ENCODE peak calls at places on chromosome 6, in six cellular contexts. One of them, this sample, is unnamed.

GRCh38 chr6:153172815-153173214 is 41.7 kb upstream of the RGS17 start:
- DNase-seq in progenitor cell of endocrine pancreas: no peak
- DNase-seq in cardiac muscle cell: no peak
- DNase-seq in endothelial cell: no peak
- DNase-seq in hepatocyte: no peak
- DNase-seq in HL-60: no peak
- DNase-seq in this sample: no peak

GRCh38 chr6:149766156-149766768 is 16.7 kb downstream of the PCMT1 start:
- DNase-seq in progenitor cell of endocrine pancreas: no peak
- DNase-seq in cardiac muscle cell: peak
- DNase-seq in endothelial cell: no peak
- DNase-seq in hepatocyte: no peak
- DNase-seq in HL-60: no peak
- DNase-seq in this sample: no peak

GRCh38 chr6:110456694-110457093 is 19.7 kb downstream of the SLC22A16 start:
- DNase-seq in progenitor cell of endocrine pancreas: no peak
- DNase-seq in cardiac muscle cell: no peak
- DNase-seq in endothelial cell: no peak
- DNase-seq in hepatocyte: no peak
- DNase-seq in HL-60: no peak
- DNase-seq in this sample: no peak

GRCh38 chr6:40550096-40550731 is 37.0 kb downstream of the LRFN2 start:
- DNase-seq in progenitor cell of endocrine pancreas: no peak
- DNase-seq in cardiac muscle cell: peak
- DNase-seq in endothelial cell: peak
- DNase-seq in hepatocyte: peak
- DNase-seq in HL-60: peak
- DNase-seq in this sample: no peak

GRCh38 chr6:121305957-121306607 is 28.2 kb downstream of the TBC1D32 start:
- DNase-seq in progenitor cell of endocrine pancreas: no peak
- DNase-seq in cardiac muscle cell: peak
- DNase-seq in endothelial cell: no peak
- DNase-seq in hepatocyte: peak
- DNase-seq in HL-60: peak
- DNase-seq in this sample: no peak

GRCh38 chr6:39938773-39939381 is 4.6 kb upstream of the MOCS1 start:
- DNase-seq in progenitor cell of endocrine pancreas: no peak
- DNase-seq in cardiac muscle cell: no peak
- DNase-seq in endothelial cell: no peak
- DNase-seq in hepatocyte: no peak
- DNase-seq in HL-60: no peak
- DNase-seq in this sample: no peak

GRCh38 chr6:42702200-42702599 is 20.2 kb downstream of the PRPH2 start:
- DNase-seq in progenitor cell of endocrine pancreas: no peak
- DNase-seq in cardiac muscle cell: peak
- DNase-seq in endothelial cell: no peak
- DNase-seq in hepatocyte: no peak
- DNase-seq in HL-60: no peak
- DNase-seq in this sample: no peak

GRCh38 chr6:5084787-5085637 is at the start of gene PPP1R3G:
- DNase-seq in progenitor cell of endocrine pancreas: no peak
- DNase-seq in cardiac muscle cell: peak
- DNase-seq in endothelial cell: peak
- DNase-seq in hepatocyte: peak
- DNase-seq in HL-60: peak
- DNase-seq in this sample: no peak

GRCh38 chr6:56849876-56850275 is 105.0 kb upstream of the BEND6 start:
- DNase-seq in progenitor cell of endocrine pancreas: no peak
- DNase-seq in cardiac muscle cell: peak
- DNase-seq in endothelial cell: no peak
- DNase-seq in hepatocyte: no peak
- DNase-seq in HL-60: no peak
- DNase-seq in this sample: no peak

GRCh38 chr6:165231581-165232276 is 77.7 kb downstream of the C6orf118 start:
- DNase-seq in progenitor cell of endocrine pancreas: no peak
- DNase-seq in cardiac muscle cell: peak
- DNase-seq in endothelial cell: no peak
- DNase-seq in hepatocyte: peak
- DNase-seq in HL-60: no peak
- DNase-seq in this sample: no peak

GRCh38 chr6:158475344-158476302 is 84.3 kb upstream of the TMEM181 start:
- DNase-seq in progenitor cell of endocrine pancreas: no peak
- DNase-seq in cardiac muscle cell: peak
- DNase-seq in endothelial cell: no peak
- DNase-seq in hepatocyte: peak
- DNase-seq in HL-60: no peak
- DNase-seq in this sample: no peak

GRCh38 chr6:85464260-85464644 is 14.4 kb downstream of the NT5E start:
- DNase-seq in progenitor cell of endocrine pancreas: no peak
- DNase-seq in cardiac muscle cell: peak
- DNase-seq in endothelial cell: no peak
- DNase-seq in hepatocyte: no peak
- DNase-seq in HL-60: no peak
- DNase-seq in this sample: no peak

GRCh38 chr6:73076211-73076610 is 149.1 kb downstream of the KHDC1L start:
- DNase-seq in progenitor cell of endocrine pancreas: no peak
- DNase-seq in cardiac muscle cell: no peak
- DNase-seq in endothelial cell: no peak
- DNase-seq in hepatocyte: no peak
- DNase-seq in HL-60: no peak
- DNase-seq in this sample: no peak

GRCh38 chr6:95325858-95326257 is 251.5 kb upstream of the MANEA start:
- DNase-seq in progenitor cell of endocrine pancreas: no peak
- DNase-seq in cardiac muscle cell: no peak
- DNase-seq in endothelial cell: no peak
- DNase-seq in hepatocyte: no peak
- DNase-seq in HL-60: no peak
- DNase-seq in this sample: no peak

GRCh38 chr6:150256618-150257272 is 112.1 kb upstream of the IYD start:
- DNase-seq in progenitor cell of endocrine pancreas: no peak
- DNase-seq in cardiac muscle cell: peak
- DNase-seq in endothelial cell: no peak
- DNase-seq in hepatocyte: peak
- DNase-seq in HL-60: peak
- DNase-seq in this sample: no peak

GRCh38 chr6:152979116-152979515 is 3.7 kb downstream of the FBXO5 start:
- DNase-seq in progenitor cell of endocrine pancreas: no peak
- DNase-seq in cardiac muscle cell: no peak
- DNase-seq in endothelial cell: no peak
- DNase-seq in hepatocyte: no peak
- DNase-seq in HL-60: no peak
- DNase-seq in this sample: no peak

GRCh38 chr6:137552809-137553208 is 58.6 kb upstream of the OLIG3 start:
- DNase-seq in progenitor cell of endocrine pancreas: no peak
- DNase-seq in cardiac muscle cell: no peak
- DNase-seq in endothelial cell: no peak
- DNase-seq in hepatocyte: no peak
- DNase-seq in HL-60: no peak
- DNase-seq in this sample: no peak

GRCh38 chr6:41602864-41603608 is 35.2 kb upstream of the MDFI start:
- DNase-seq in progenitor cell of endocrine pancreas: peak
- DNase-seq in cardiac muscle cell: peak
- DNase-seq in endothelial cell: peak
- DNase-seq in hepatocyte: peak
- DNase-seq in HL-60: peak
- DNase-seq in this sample: peak

GRCh38 chr6:162200945-162201692 is 526.4 kb downstream of the PRKN start:
- DNase-seq in progenitor cell of endocrine pancreas: no peak
- DNase-seq in cardiac muscle cell: no peak
- DNase-seq in endothelial cell: no peak
- DNase-seq in hepatocyte: no peak
- DNase-seq in HL-60: no peak
- DNase-seq in this sample: no peak

GRCh38 chr6:128139519-128139918 is 238.7 kb upstream of the THEMIS start:
- DNase-seq in progenitor cell of endocrine pancreas: no peak
- DNase-seq in cardiac muscle cell: peak
- DNase-seq in endothelial cell: no peak
- DNase-seq in hepatocyte: peak
- DNase-seq in HL-60: no peak
- DNase-seq in this sample: no peak

GRCh38 chr6:162364488-162364887 is 363.1 kb downstream of the PRKN start:
- DNase-seq in progenitor cell of endocrine pancreas: no peak
- DNase-seq in cardiac muscle cell: peak
- DNase-seq in endothelial cell: no peak
- DNase-seq in hepatocyte: no peak
- DNase-seq in HL-60: no peak
- DNase-seq in this sample: no peak

GRCh38 chr6:14123331-14124105 is 5.9 kb downstream of the CD83 start:
- DNase-seq in progenitor cell of endocrine pancreas: no peak
- DNase-seq in cardiac muscle cell: no peak
- DNase-seq in endothelial cell: no peak
- DNase-seq in hepatocyte: no peak
- DNase-seq in HL-60: peak
- DNase-seq in this sample: no peak

GRCh38 chr6:137234505-137234863 is 15.3 kb upstream of the IFNGR1 start:
- DNase-seq in progenitor cell of endocrine pancreas: no peak
- DNase-seq in cardiac muscle cell: no peak
- DNase-seq in endothelial cell: no peak
- DNase-seq in hepatocyte: peak
- DNase-seq in HL-60: peak
- DNase-seq in this sample: no peak

GRCh38 chr6:70551566-70551965 is 15.2 kb upstream of the SDHAF4 start:
- DNase-seq in progenitor cell of endocrine pancreas: no peak
- DNase-seq in cardiac muscle cell: no peak
- DNase-seq in endothelial cell: no peak
- DNase-seq in hepatocyte: no peak
- DNase-seq in HL-60: no peak
- DNase-seq in this sample: no peak

GRCh38 chr6:8400663-8401062 is 34.7 kb downstream of the SLC35B3 start:
- DNase-seq in progenitor cell of endocrine pancreas: no peak
- DNase-seq in cardiac muscle cell: no peak
- DNase-seq in endothelial cell: no peak
- DNase-seq in hepatocyte: no peak
- DNase-seq in HL-60: no peak
- DNase-seq in this sample: no peak

GRCh38 chr6:168884646-168885086 is 369.0 kb downstream of the THBS2 start:
- DNase-seq in progenitor cell of endocrine pancreas: peak
- DNase-seq in cardiac muscle cell: peak
- DNase-seq in endothelial cell: peak
- DNase-seq in hepatocyte: peak
- DNase-seq in HL-60: peak
- DNase-seq in this sample: peak

GRCh38 chr6:41581381-41581991 is 35.3 kb downstream of the FOXP4 start:
- DNase-seq in progenitor cell of endocrine pancreas: no peak
- DNase-seq in cardiac muscle cell: peak
- DNase-seq in endothelial cell: no peak
- DNase-seq in hepatocyte: peak
- DNase-seq in HL-60: no peak
- DNase-seq in this sample: no peak

GRCh38 chr6:118017301-118017854 is 110.3 kb downstream of the SLC35F1 start:
- DNase-seq in progenitor cell of endocrine pancreas: no peak
- DNase-seq in cardiac muscle cell: no peak
- DNase-seq in endothelial cell: no peak
- DNase-seq in hepatocyte: no peak
- DNase-seq in HL-60: no peak
- DNase-seq in this sample: no peak

GRCh38 chr6:4653141-4653540 is 123.1 kb upstream of the CDYL start:
- DNase-seq in progenitor cell of endocrine pancreas: no peak
- DNase-seq in cardiac muscle cell: no peak
- DNase-seq in endothelial cell: no peak
- DNase-seq in hepatocyte: no peak
- DNase-seq in HL-60: no peak
- DNase-seq in this sample: no peak

GRCh38 chr6:155112757-155113156 is 117.6 kb downstream of the TIAM2 start:
- DNase-seq in progenitor cell of endocrine pancreas: no peak
- DNase-seq in cardiac muscle cell: no peak
- DNase-seq in endothelial cell: no peak
- DNase-seq in hepatocyte: no peak
- DNase-seq in HL-60: no peak
- DNase-seq in this sample: no peak

GRCh38 chr6:11785953-11786579 is 7.5 kb upstream of the ADTRP start:
- DNase-seq in progenitor cell of endocrine pancreas: no peak
- DNase-seq in cardiac muscle cell: no peak
- DNase-seq in endothelial cell: no peak
- DNase-seq in hepatocyte: no peak
- DNase-seq in HL-60: no peak
- DNase-seq in this sample: no peak

GRCh38 chr6:7615611-7616383 is 25.8 kb downstream of the SNRNP48 start:
- DNase-seq in progenitor cell of endocrine pancreas: no peak
- DNase-seq in cardiac muscle cell: peak
- DNase-seq in endothelial cell: peak
- DNase-seq in hepatocyte: peak
- DNase-seq in HL-60: peak
- DNase-seq in this sample: no peak

GRCh38 chr6:45663181-45664180 is 285.7 kb upstream of the SUPT3H start:
- DNase-seq in progenitor cell of endocrine pancreas: peak
- DNase-seq in cardiac muscle cell: peak
- DNase-seq in endothelial cell: peak
- DNase-seq in hepatocyte: peak
- DNase-seq in HL-60: peak
- DNase-seq in this sample: peak

GRCh38 chr6:32195902-32196681 is 3.6 kb upstream of the GPSM3 start:
- DNase-seq in progenitor cell of endocrine pancreas: peak
- DNase-seq in cardiac muscle cell: peak
- DNase-seq in endothelial cell: peak
- DNase-seq in hepatocyte: peak
- DNase-seq in HL-60: peak
- DNase-seq in this sample: peak
- TF ChIP-seq CTCF in progenitor cell of endocrine pancreas: no peak
- TF ChIP-seq CTCF in cardiac muscle cell: no peak
- TF ChIP-seq CTCF in endothelial cell: peak
- TF ChIP-seq CTCF in hepatocyte: no peak
- TF ChIP-seq CTCF in HL-60: no peak
- TF ChIP-seq CTCF in this sample: peak

GRCh38 chr6:20873425-20874190 is 339.4 kb downstream of the CDKAL1 start:
- DNase-seq in progenitor cell of endocrine pancreas: no peak
- DNase-seq in cardiac muscle cell: peak
- DNase-seq in endothelial cell: no peak
- DNase-seq in hepatocyte: no peak
- DNase-seq in HL-60: no peak
- DNase-seq in this sample: no peak
- TF ChIP-seq CTCF in progenitor cell of endocrine pancreas: peak
- TF ChIP-seq CTCF in cardiac muscle cell: peak
- TF ChIP-seq CTCF in endothelial cell: no peak
- TF ChIP-seq CTCF in hepatocyte: peak
- TF ChIP-seq CTCF in HL-60: no peak
- TF ChIP-seq CTCF in this sample: no peak

GRCh38 chr6:51569594-51569993 is 517.8 kb downstream of the PKHD1 start:
- DNase-seq in progenitor cell of endocrine pancreas: no peak
- DNase-seq in cardiac muscle cell: no peak
- DNase-seq in endothelial cell: no peak
- DNase-seq in hepatocyte: no peak
- DNase-seq in HL-60: no peak
- DNase-seq in this sample: no peak
- TF ChIP-seq CTCF in progenitor cell of endocrine pancreas: no peak
- TF ChIP-seq CTCF in cardiac muscle cell: no peak
- TF ChIP-seq CTCF in endothelial cell: no peak
- TF ChIP-seq CTCF in hepatocyte: no peak
- TF ChIP-seq CTCF in HL-60: no peak
- TF ChIP-seq CTCF in this sample: no peak

DNA sequence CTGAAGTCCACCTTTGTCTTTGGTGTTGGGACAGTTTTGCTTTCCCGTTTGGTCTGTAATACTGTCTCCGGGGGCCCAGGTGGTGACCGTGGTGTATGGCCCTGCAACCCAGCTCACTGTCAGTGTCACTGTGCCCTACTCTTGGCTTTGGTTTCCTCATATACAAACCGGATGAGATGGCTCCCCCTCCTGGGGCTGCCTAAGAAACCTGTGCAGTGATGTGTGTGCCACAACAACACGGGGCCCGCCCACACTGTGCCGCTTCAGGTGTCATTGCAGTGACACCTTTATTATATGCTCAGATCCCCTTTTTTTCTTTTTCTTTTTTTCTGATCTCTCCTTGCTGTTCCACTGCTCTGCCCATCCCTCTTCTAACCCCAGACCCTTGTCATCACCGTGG is 73.9 kb downstream of the RAMACL start:
- DNase-seq in progenitor cell of endocrine pancreas: no peak
- DNase-seq in cardiac muscle cell: no peak
- DNase-seq in endothelial cell: no peak
- DNase-seq in hepatocyte: no peak
- DNase-seq in HL-60: no peak
- DNase-seq in this sample: no peak
- TF ChIP-seq CTCF in progenitor cell of endocrine pancreas: no peak
- TF ChIP-seq CTCF in cardiac muscle cell: no peak
- TF ChIP-seq CTCF in endothelial cell: no peak
- TF ChIP-seq CTCF in hepatocyte: no peak
- TF ChIP-seq CTCF in HL-60: no peak
- TF ChIP-seq CTCF in this sample: no peak

This sample was measured in mesothelial cell of epicardium.